ENCODE peak calls at places on chromosomes 12 and 14, in ten cellular contexts. K is NCI-H1105; Q is T1000; H is NK-92 treated with Interleukin-12 subunit alpha and Interleukin-12 subunit beta, amount 100 ng/mL, for 24 hours; L is T-helper 2 cell; M is fibroblast of pulmonary artery; F is NCI-H345; T is fibroblast of the conjunctiva; D is EL; J is activated T-cell treated with anti-CD3 and anti-CD28 coated beads for 1 hour. Y is an unnamed sample.

GRCh38 chr12:101475751-101476305 is 692 bp downstream of the SPIC start:
- DNase-seq in K (no peak), Q (no peak), H (no peak), L (no peak), M (no peak), F (no peak), T (no peak), D (no peak), J (no peak), Y (no peak)

GRCh38 chr14:101634453-101635237 is 73.3 kb downstream of the DIO3 start:
- DNase-seq in K (no peak), Q (no peak), H (no peak), L (no peak), M (no peak), F (no peak), T (no peak), D (no peak), J (no peak), Y (no peak)

GRCh38 chr12:120508537-120508936 is 12.6 kb downstream of the DYNLL1 start:
- DNase-seq in K (no peak), Q (no peak), H (no peak), L (no peak), M (no peak), F (no peak), T (no peak), D (no peak), J (no peak), Y (no peak)

GRCh38 chr12:70543444-70543843 is 93.8 kb downstream of the PTPRB start:
- DNase-seq in K (no peak), Q (peak), H (no peak), L (no peak), M (peak), F (no peak), T (peak), D (peak), J (no peak), Y (peak)

GRCh38 chr14:66746316-66747006 is 238.5 kb downstream of the GPHN start:
- DNase-seq in K (no peak), Q (no peak), H (no peak), L (no peak), M (peak), F (peak), T (peak), D (peak), J (no peak), Y (peak)

GRCh38 chr12:111426341-111427185 is 20.8 kb downstream of the SH2B3 start:
- DNase-seq in K (no peak), Q (no peak), H (no peak), L (no peak), M (peak), F (no peak), T (no peak), D (peak), J (no peak), Y (peak)

GRCh38 chr12:129607293-129607692 is 296.5 kb downstream of the TMEM132D start:
- DNase-seq in K (no peak), Q (no peak), H (no peak), L (no peak), M (peak), F (no peak), T (peak), D (no peak), J (no peak), Y (no peak)

GRCh38 chr12:109760031-109760929 is 46.7 kb downstream of the FAM222A start:
- DNase-seq in K (no peak), Q (no peak), H (no peak), L (no peak), M (no peak), F (peak), T (no peak), D (no peak), J (no peak), Y (no peak)

GRCh38 chr12:124621296-124621660 is 53.9 kb upstream of the NCOR2 start:
- DNase-seq in K (no peak), Q (no peak), H (no peak), L (no peak), M (peak), F (no peak), T (no peak), D (peak), J (no peak), Y (no peak)

GRCh38 chr14:49876563-49877127 is 16.2 kb upstream of the ARF6 start:
- DNase-seq in K (no peak), Q (no peak), H (no peak), L (no peak), M (no peak), F (no peak), T (no peak), D (no peak), J (no peak), Y (no peak)

GRCh38 chr14:76763362-76764041 is 2.2 kb downstream of the VASH1 start:
- DNase-seq in K (no peak), Q (no peak), H (no peak), L (no peak), M (peak), F (no peak), T (no peak), D (no peak), J (no peak), Y (no peak)

GRCh38 chr14:99150236-99150635 is 121.8 kb downstream of the BCL11B start:
- DNase-seq in K (no peak), Q (no peak), H (no peak), L (no peak), M (no peak), F (no peak), T (no peak), D (no peak), J (no peak), Y (no peak)

GRCh38 chr12:21751517-21751916 is 23.0 kb downstream of the KCNJ8 start:
- DNase-seq in K (peak), Q (peak), H (no peak), L (no peak), M (peak), F (peak), T (no peak), D (peak), J (no peak), Y (no peak)

GRCh38 chr12:10186299-10186698 is 7.5 kb downstream of the TMEM52B start:
- DNase-seq in K (no peak), Q (no peak), H (no peak), L (no peak), M (no peak), F (no peak), T (no peak), D (no peak), J (no peak), Y (no peak)

GRCh38 chr12:25001311-25001710 is 52.4 kb upstream of the BCAT1 start:
- DNase-seq in K (no peak), Q (no peak), H (no peak), L (no peak), M (no peak), F (no peak), T (no peak), D (no peak), J (no peak), Y (no peak)

GRCh38 chr12:80837342-80837978 is 100.3 kb downstream of the LIN7A start:
- DNase-seq in K (peak), Q (no peak), H (no peak), L (no peak), M (peak), F (peak), T (peak), D (peak), J (no peak), Y (peak)

GRCh38 chr14:74684444-74684843 is 28.4 kb downstream of the AREL1 start:
- DNase-seq in K (no peak), Q (no peak), H (no peak), L (no peak), M (no peak), F (no peak), T (no peak), D (no peak), J (no peak), Y (no peak)

GRCh38 chr12:131714759-131715158 is 3.9 kb downstream of the SFSWAP start:
- DNase-seq in K (no peak), Q (no peak), H (no peak), L (no peak), M (no peak), F (no peak), T (no peak), D (no peak), J (no peak), Y (no peak)

GRCh38 chr12:126999352-126999751 is 1267.6 kb upstream of the TMEM132C start:
- DNase-seq in K (no peak), Q (no peak), H (no peak), L (no peak), M (no peak), F (no peak), T (no peak), D (no peak), J (no peak), Y (no peak)

GRCh38 chr12:64858882-64859281 is 34.4 kb downstream of the TBC1D30 start:
- DNase-seq in K (no peak), Q (no peak), H (no peak), L (no peak), M (no peak), F (no peak), T (no peak), D (no peak), J (no peak), Y (no peak)

GRCh38 chr14:75417674-75418073 is 10.1 kb upstream of the JDP2 start:
- DNase-seq in K (no peak), Q (no peak), H (no peak), L (no peak), M (peak), F (no peak), T (peak), D (peak), J (no peak), Y (no peak)

GRCh38 chr12:47808574-47809380 is 10.9 kb downstream of the HDAC7 start:
- DNase-seq in K (no peak), Q (no peak), H (peak), L (peak), M (no peak), F (no peak), T (no peak), D (peak), J (peak), Y (peak)

GRCh38 chr12:124740691-124741137 is 123.0 kb downstream of the SCARB1 start:
- DNase-seq in K (no peak), Q (no peak), H (no peak), L (no peak), M (peak), F (no peak), T (no peak), D (peak), J (no peak), Y (peak)

GRCh38 chr14:61607570-61608244 is 87.6 kb upstream of the HIF1A start:
- DNase-seq in K (peak), Q (no peak), H (no peak), L (no peak), M (no peak), F (peak), T (no peak), D (no peak), J (no peak), Y (peak)

GRCh38 chr12:122080149-122081107 is 1.9 kb downstream of the MLXIP start:
- DNase-seq in K (no peak), Q (no peak), H (no peak), L (no peak), M (peak), F (no peak), T (peak), D (peak), J (no peak), Y (peak)

GRCh38 chr14:73713206-73713803 is 879 bp downstream of the PNMA1 start:
- DNase-seq in K (no peak), Q (no peak), H (no peak), L (no peak), M (no peak), F (peak), T (no peak), D (no peak), J (no peak), Y (no peak)

GRCh38 chr14:30297856-30298255 is 261.1 kb upstream of the G2E3 start:
- DNase-seq in K (no peak), Q (no peak), H (no peak), L (no peak), M (no peak), F (peak), T (no peak), D (no peak), J (no peak), Y (no peak)